ENCODE peak calls at places on chromosomes 3 and 15, in five cellular contexts. K, S, R, T and V are unnamed samples.

GRCh38 chr3:27960133-27960532 is 238.0 kb upstream of the EOMES start:
- DNase-seq in K (no peak), S (no peak), R (no peak), T (no peak), V (peak)

GRCh38 chr15:99180287-99180962 is 69.0 kb downstream of the TTC23 start:
- DNase-seq in K (no peak), S (no peak), R (no peak), T (no peak), V (no peak)

GRCh38 chr3:53422954-53423708 is 71.3 kb upstream of the CACNA1D start:
- DNase-seq in K (no peak), S (no peak), R (no peak), T (no peak), V (no peak)

GRCh38 chr3:39146083-39146501 is 7.3 kb downstream of the CSRNP1 start:
- DNase-seq in K (no peak), S (peak), R (no peak), T (no peak), V (no peak)

GRCh38 chr3:45795882-45796765 is at the start of gene SLC6A20:
- DNase-seq in K (peak), S (peak), R (peak), T (no peak), V (no peak)

GRCh38 chr3:34856577-34856976 is 782.7 kb upstream of the ARPP21 start:
- DNase-seq in K (no peak), S (no peak), R (no peak), T (no peak), V (no peak)

GRCh38 chr3:71579934-71580318 is 3.6 kb downstream of the FOXP1 start:
- DNase-seq in K (peak), S (peak), R (no peak), T (peak), V (no peak)

GRCh38 chr3:144053121-144053520 is 81.5 kb downstream of the DIPK2A start:
- DNase-seq in K (no peak), S (no peak), R (no peak), T (no peak), V (peak)

GRCh38 chr3:40985195-40985594 is 214.1 kb upstream of the CTNNB1 start:
- DNase-seq in K (no peak), S (no peak), R (no peak), T (no peak), V (no peak)

GRCh38 chr15:90686435-90687218 is 30.5 kb upstream of the BLM start:
- DNase-seq in K (no peak), S (no peak), R (peak), T (no peak), V (no peak)

GRCh38 chr3:52788890-52789745 is 5.5 kb upstream of the ITIH3 start:
- DNase-seq in K (no peak), S (no peak), R (no peak), T (no peak), V (no peak)

GRCh38 chr15:96261575-96262034 is 68.9 kb upstream of the NR2F2 start:
- DNase-seq in K (no peak), S (peak), R (no peak), T (no peak), V (no peak)

GRCh38 chr3:73513260-73513659 is 111.5 kb downstream of the PDZRN3 start:
- DNase-seq in K (no peak), S (peak), R (no peak), T (no peak), V (no peak)

GRCh38 chr15:85118581-85118980 is 136.9 kb downstream of the PDE8A start:
- DNase-seq in K (no peak), S (no peak), R (no peak), T (no peak), V (no peak)

GRCh38 chr3:47685037-47685436 is 96.7 kb downstream of the SMARCC1 start:
- DNase-seq in K (no peak), S (no peak), R (no peak), T (no peak), V (no peak)

GRCh38 chr3:14795996-14796395 is 22.8 kb upstream of the FGD5 start:
- DNase-seq in K (no peak), S (no peak), R (no peak), T (no peak), V (no peak)

GRCh38 chr15:90401499-90401898 is 13.5 kb downstream of the IQGAP1 start:
- DNase-seq in K (no peak), S (no peak), R (no peak), T (no peak), V (no peak)

GRCh38 chr3:76566211-76566534 is 473.7 kb upstream of the ROBO2 start:
- DNase-seq in K (no peak), S (no peak), R (no peak), T (no peak), V (no peak)

GRCh38 chr15:73927476-73928240 is 1.4 kb downstream of the LOXL1 start:
- DNase-seq in K (peak), S (peak), R (peak), T (peak), V (no peak)

GRCh38 chr3:183489455-183490210 is 61.2 kb upstream of the MCF2L2 start:
- DNase-seq in K (no peak), S (no peak), R (no peak), T (no peak), V (peak)

GRCh38 chr3:52606373-52607085 is 70.1 kb downstream of the UQCC5 start:
- DNase-seq in K (no peak), S (peak), R (no peak), T (no peak), V (peak)

GRCh38 chr15:100338971-100339444 is 2.8 kb downstream of the ADAMTS17 start:
- DNase-seq in K (peak), S (peak), R (no peak), T (peak), V (no peak)

GRCh38 chr15:82850242-82850591 is 40.8 kb downstream of the WHAMM start:
- DNase-seq in K (peak), S (peak), R (no peak), T (no peak), V (peak)

GRCh38 chr15:58484794-58485600 is 53.2 kb downstream of the LIPC start:
- DNase-seq in K (no peak), S (no peak), R (no peak), T (no peak), V (no peak)

GRCh38 chr3:54966979-54967378 is 39.1 kb upstream of the LRTM1 start:
- DNase-seq in K (no peak), S (no peak), R (no peak), T (no peak), V (no peak)

GRCh38 chr3:138371070-138371950 is 22.9 kb downstream of the MRAS start:
- DNase-seq in K (no peak), S (no peak), R (peak), T (no peak), V (no peak)

GRCh38 chr3:129592362-129593150 is 13.9 kb downstream of the PLXND1 start:
- DNase-seq in K (peak), S (peak), R (no peak), T (peak), V (no peak)

GRCh38 chr3:70882104-70882503 is 569.7 kb upstream of the MDFIC2 start:
- DNase-seq in K (no peak), S (no peak), R (no peak), T (no peak), V (no peak)

GRCh38 chr3:185999221-185999620 is 61.4 kb upstream of the TRA2B start:
- DNase-seq in K (no peak), S (no peak), R (no peak), T (no peak), V (no peak)

GRCh38 chr3:15151166-15151565 is 52.2 kb upstream of the RBSN start:
- DNase-seq in K (no peak), S (no peak), R (no peak), T (no peak), V (no peak)

GRCh38 chr3:100833483-100833882 is 124.2 kb downstream of the TFG start:
- DNase-seq in K (no peak), S (no peak), R (no peak), T (no peak), V (no peak)

GRCh38 chr3:14562441-14562840 is 22.3 kb upstream of the GRIP2 start:
- DNase-seq in K (no peak), S (no peak), R (no peak), T (no peak), V (no peak)

GRCh38 chr3:183477801-183478456 is 49.5 kb upstream of the MCF2L2 start:
- DNase-seq in K (no peak), S (no peak), R (no peak), T (no peak), V (no peak)

GRCh38 chr3:115623414-115623868 is at the start of gene GAP43:
- DNase-seq in K (peak), S (peak), R (no peak), T (peak), V (peak)

GRCh38 chr3:22594990-22595389 is 608.1 kb upstream of the UBE2E2 start:
- DNase-seq in K (no peak), S (no peak), R (no peak), T (no peak), V (no peak)

GRCh38 chr3:133531981-133532380 is 41.5 kb upstream of the CDV3 start:
- DNase-seq in K (no peak), S (no peak), R (no peak), T (no peak), V (peak)

GRCh38 chr3:171204942-171205341 is 178.4 kb upstream of the SLC2A2 start:
- DNase-seq in K (no peak), S (no peak), R (no peak), T (no peak), V (no peak)

GRCh38 chr3:126432361-126432760 is 37.7 kb downstream of the CFAP100 start:
- DNase-seq in K (no peak), S (no peak), R (no peak), T (no peak), V (peak)

GRCh38 chr3:192915306-192915705 is 2.4 kb downstream of the MB21D2 start:
- DNase-seq in K (no peak), S (no peak), R (peak), T (no peak), V (peak)

GRCh38 chr15:70427120-70427519 is 329.4 kb upstream of the TLE3 start:
- DNase-seq in K (no peak), S (no peak), R (no peak), T (no peak), V (no peak)
- TF ChIP-seq CTCF in K (no peak), S (no peak), R (no peak), T (no peak), V (no peak)

GRCh38 chr3:141050913-141051632 is at the start of gene SPSB4:
- DNase-seq in K (peak), S (peak), R (no peak), T (no peak), V (no peak)
- TF ChIP-seq CTCF in K (peak), S (peak), R (no peak), T (peak), V (peak)

GRCh38 chr3:155753038-155753647 is 8.3 kb upstream of the PLCH1 start:
- DNase-seq in K (no peak), S (peak), R (no peak), T (no peak), V (peak)
- TF ChIP-seq CTCF in K (peak), S (peak), R (peak), T (no peak), V (peak)

DNA sequence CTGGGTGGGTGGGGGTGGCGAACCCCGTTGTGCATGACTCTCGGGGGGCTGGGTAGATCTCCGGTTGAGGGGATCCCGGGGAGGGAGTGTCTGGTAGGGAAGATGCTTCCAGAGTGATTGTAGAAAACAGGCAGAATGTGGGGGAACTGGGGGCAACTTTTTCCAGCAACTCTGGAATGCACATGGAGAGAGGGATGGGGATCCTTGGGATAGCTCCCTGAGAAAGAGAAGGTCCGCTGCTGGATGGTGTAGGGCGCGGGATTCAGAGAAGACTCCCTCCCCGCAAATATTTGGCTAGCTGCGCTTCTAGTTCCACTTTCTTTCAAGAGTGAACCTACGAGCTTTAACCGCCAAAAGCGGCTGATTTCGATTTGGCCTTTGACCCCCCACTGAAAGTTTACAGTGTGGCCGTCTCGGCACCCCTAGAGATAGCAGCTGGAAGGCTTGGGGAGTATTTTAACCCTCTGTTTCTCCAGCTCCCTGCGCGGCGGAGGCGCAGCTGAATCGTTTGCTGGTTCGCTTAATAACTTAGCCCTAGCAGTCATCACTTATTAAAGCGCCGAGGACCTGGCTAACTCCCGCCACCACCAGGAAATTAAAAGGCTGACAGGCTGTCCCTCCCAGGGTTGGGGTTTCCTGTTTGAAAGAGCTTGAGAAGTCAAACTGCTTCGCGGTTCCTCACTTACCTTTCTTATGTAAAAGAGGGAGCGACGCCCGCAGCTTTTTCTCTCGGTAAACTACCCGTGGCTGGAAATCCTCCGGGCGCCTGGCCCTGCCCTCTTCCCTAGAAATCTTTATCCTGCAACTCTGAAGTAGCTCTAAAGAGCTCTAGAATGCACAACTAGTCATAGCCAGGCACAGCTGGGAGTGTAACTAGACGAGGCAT is 1.2 kb downstream of the PHLDB2 start:
- DNase-seq in K (peak), S (peak), R (peak), T (peak), V (peak)
- TF ChIP-seq CTCF in K (peak), S (peak), R (peak), T (peak), V (peak)

DNA sequence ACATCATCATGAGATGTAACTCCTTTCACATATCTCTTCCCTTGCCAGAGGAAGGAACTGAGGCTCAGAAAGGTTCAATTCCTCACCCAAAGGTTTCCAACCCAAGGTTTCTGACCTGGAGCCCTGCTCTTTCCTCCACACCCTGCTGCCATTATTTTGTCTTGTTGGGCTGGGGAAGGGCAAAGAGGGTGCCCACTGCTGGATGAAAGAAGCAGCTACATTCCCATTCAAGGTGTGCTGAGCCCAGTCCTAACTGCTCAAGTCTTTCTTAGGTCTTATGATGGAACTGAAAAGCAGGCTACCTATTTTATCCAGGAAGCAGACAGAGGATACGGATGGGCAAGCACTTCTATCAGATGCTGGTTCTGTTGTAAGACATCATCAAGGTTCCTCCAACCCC is 258.0 kb upstream of the CTDSPL start:
- DNase-seq in K (no peak), S (no peak), R (no peak), T (no peak), V (no peak)
- TF ChIP-seq CTCF in K (no peak), S (no peak), R (no peak), T (no peak), V (no peak)

GRCh38 chr3:158434412-158435038 is 136.5 kb upstream of the MLF1 start:
- DNase-seq in K (peak), S (peak), R (peak), T (peak), V (peak)
- TF ChIP-seq CTCF in K (peak), S (peak), R (peak), T (peak), V (peak)

DNA sequence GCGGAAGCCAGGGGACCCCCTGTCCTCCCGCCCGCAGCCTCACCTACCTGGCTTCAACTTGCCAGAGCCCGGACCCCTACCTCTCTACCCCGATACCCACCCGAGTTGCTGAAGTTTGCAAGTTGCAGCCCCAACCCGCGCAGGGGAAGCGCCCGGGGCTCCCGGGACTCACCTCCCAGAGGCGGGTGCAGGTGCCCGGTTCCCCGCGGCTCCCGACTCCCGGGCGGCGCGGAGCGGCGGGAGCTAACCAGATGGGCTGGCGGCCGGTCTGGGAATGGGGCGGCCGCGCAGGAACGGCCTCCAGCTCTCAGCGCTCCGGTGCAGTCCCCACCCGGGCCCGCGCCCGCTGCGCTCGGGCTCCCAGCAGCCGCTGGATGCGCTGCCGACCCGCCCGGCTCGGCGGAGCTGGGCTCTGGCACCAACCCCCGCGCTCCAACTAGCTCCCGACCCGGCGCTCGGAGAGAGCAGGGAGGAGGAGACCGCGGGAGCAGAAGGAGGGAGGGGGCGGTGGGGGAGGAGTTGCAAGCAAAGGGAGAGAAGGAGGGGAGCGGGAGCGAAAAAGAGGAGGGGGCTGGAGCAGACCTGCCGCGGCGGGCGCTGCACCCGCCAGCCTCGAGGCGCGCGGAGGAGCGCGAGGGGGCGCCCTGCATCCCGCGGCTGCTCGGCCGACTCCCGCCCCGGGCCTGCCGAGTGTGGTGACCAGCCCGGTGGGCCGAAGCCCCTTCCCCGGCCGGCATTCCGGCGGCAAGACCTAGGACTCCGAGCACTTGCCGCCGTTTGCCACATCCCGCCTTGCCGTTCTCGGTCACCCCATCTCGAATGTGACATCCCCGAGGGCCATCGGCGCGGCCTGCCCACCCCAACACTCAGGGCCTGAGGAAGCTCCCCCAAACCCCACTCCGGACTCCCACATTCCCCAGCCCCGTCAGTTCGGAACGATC is at the start of gene SEMA5B:
- DNase-seq in K (peak), S (peak), R (peak), T (peak), V (no peak)
- TF ChIP-seq CTCF in K (peak), S (no peak), R (peak), T (peak), V (peak)

DNA sequence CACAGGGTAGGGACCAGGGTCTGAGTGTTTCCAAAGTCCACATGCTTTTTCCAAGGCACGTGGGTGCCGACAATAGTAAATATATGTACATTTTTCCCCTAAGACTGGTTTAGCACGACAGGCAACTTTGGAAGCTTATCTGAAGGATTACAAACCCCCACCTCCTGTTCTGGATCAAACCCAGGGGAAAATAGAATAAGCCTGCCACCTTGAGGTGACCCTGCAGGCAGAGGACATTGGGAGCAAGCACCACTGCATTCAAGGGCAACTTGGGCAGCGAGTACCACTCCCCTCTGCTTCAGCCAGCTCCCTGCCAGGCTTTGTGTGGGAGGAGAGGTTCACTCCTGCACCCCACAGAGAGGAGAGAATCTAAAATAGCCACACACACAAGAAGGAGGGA is 44.8 kb downstream of the KBTBD12 start:
- DNase-seq in K (peak), S (peak), R (peak), T (no peak), V (no peak)
- TF ChIP-seq CTCF in K (peak), S (peak), R (peak), T (peak), V (peak)